ENCODE peak calls at places on chromosomes 11 and 22, in five cellular contexts. X, Z, E, O and K are unnamed samples.

GRCh38 chr11:8870461-8871282 is 40.3 kb upstream of the AKIP1 start:
- DNase-seq in X (peak; percentile 58), Z (peak; percentile 46), E (peak; percentile 57), O (peak; percentile 48), K (peak; percentile 68)

GRCh38 chr11:26976389-26976788 is 17.5 kb upstream of the FIBIN start:
- DNase-seq in X (no peak), Z (no peak), E (no peak), O (no peak), K (no peak)

GRCh38 chr11:79437981-79438630 is 2.7 kb downstream of the TENM4 start:
- DNase-seq in X (no peak), Z (no peak), E (no peak), O (peak; percentile 28), K (no peak)

GRCh38 chr11:93524173-93524536 is 19.0 kb downstream of the SMCO4 start:
- DNase-seq in X (no peak), Z (no peak), E (no peak), O (no peak), K (no peak)

GRCh38 chr11:69683764-69684333 is 8.7 kb upstream of the LTO1 start:
- DNase-seq in X (no peak), Z (no peak), E (no peak), O (no peak), K (no peak)

GRCh38 chr11:61161190-61162091 is at the start of gene VPS37C:
- DNase-seq in X (peak; percentile 91), Z (peak; percentile 74), E (peak; percentile 84), O (peak; percentile 81), K (peak; percentile 27)

GRCh38 chr11:68843703-68844312 is 2.1 kb upstream of the CPT1A start:
- DNase-seq in X (no peak), Z (no peak), E (peak; percentile 87), O (no peak), K (peak; percentile 50)

GRCh38 chr11:35272391-35272821 is 133.4 kb downstream of the CD44 start:
- DNase-seq in X (no peak), Z (no peak), E (no peak), O (no peak), K (no peak)

GRCh38 chr11:6745465-6746015 is 26.2 kb downstream of the OR2AG2 start:
- DNase-seq in X (no peak), Z (no peak), E (no peak), O (no peak), K (no peak)

GRCh38 chr11:15886866-15887265 is 469.5 kb downstream of the SOX6 start:
- DNase-seq in X (no peak), Z (no peak), E (no peak), O (no peak), K (no peak)
- H3K4me3 ChIP-seq in X (no peak overlapping the region), Z (no peak overlapping the region), E (no peak overlapping the region), O (no peak overlapping the region), K (no peak overlapping the region)

GRCh38 chr11:2173150-2173693 is 1.6 kb upstream of the TH start:
- DNase-seq in X (no peak), Z (no peak), E (no peak), O (no peak), K (no peak)
- H3K4me3 ChIP-seq in X (no peak overlapping the region), Z (no peak overlapping the region), E (no peak overlapping the region), O (no peak overlapping the region), K (no peak overlapping the region)

GRCh38 chr11:118635642-118636041 is 28.2 kb downstream of the PHLDB1 start:
- DNase-seq in X (no peak), Z (no peak), E (no peak), O (no peak), K (no peak)

GRCh38 chr11:118634435-118635236 is 27.2 kb downstream of the PHLDB1 start:
- DNase-seq in X (no peak), Z (peak; percentile 78), E (peak; percentile 83), O (peak; percentile 60), K (peak; percentile 66)

GRCh38 chr11:118633979-118634378 is 26.6 kb downstream of the PHLDB1 start:
- DNase-seq in X (no peak), Z (no peak), E (no peak), O (no peak), K (no peak)

GRCh38 chr11:118636569-118637290 is 29.3 kb downstream of the PHLDB1 start:
- DNase-seq in X (no peak), Z (no peak), E (no peak), O (no peak), K (no peak)

GRCh38 chr11:118635237-118635591 is 27.8 kb downstream of the PHLDB1 start:
- DNase-seq in X (no peak), Z (no peak), E (no peak), O (no peak), K (no peak)
- H3K4me3 ChIP-seq in X (no peak overlapping the region), Z (peak overlapping the region; percentile 50), E (peak overlapping the region; percentile 31), O (peak overlapping the region; percentile 10), K (peak overlapping the region; percentile 34)

DNA sequence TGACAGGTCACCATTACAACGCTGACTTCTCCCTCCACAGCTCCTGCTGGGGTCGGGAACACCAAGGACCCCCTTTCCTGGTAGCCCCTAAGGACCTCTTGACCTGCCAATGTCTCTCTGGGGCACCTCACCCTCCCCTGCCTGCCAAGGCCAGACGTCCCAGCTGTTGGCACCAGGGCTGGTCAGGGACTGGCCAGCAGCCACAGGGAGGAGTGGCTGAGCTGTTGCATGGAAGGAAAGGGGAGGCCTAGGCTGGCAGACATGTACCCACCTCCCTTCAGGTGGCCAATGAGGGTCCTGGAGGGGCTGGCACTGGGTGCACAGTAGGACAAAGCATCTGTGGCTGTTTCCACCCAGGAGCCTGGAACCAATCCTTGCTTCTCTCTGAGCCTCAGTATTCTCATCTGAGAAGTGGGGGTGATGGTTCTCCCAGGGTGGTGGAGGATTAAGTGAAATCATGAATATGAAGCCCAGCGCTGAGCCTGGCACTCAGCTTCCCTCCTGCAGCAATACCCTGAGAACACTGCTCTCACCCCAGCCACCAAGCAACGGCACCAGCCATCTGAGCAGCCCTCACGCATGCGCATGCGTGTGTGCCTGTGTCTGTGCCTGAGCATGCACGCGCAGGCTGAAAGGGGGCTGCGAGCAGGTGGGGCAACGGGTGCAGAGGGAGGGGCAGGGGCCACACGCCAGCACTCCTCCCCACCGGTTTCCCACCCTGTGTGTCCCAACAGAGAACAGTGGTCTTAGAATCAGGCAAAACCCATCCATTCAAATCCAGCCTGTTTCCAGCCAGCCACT is 5.9 kb downstream of the KCNJ4 start:
- DNase-seq in X (peak; percentile 49), Z (no peak), E (peak; percentile 69), O (no peak), K (no peak)
- H3K4me3 ChIP-seq in X (no peak overlapping the region), Z (no peak overlapping the region), E (peak overlapping the region; percentile 50), O (no peak overlapping the region), K (no peak overlapping the region)